ENCODE peak calls at places on chromosome 4, in ten cellular contexts. O, K, D, X, H, N, F, M, C and Z are unnamed samples.

GRCh38 chr4:38290360-38290759 is 330.2 kb downstream of the PTTG2 start:
- DNase-seq in O (no peak), K (no peak), D (no peak), X (no peak), H (no peak), N (no peak), F (no peak), M (no peak), C (no peak), Z (peak; percentile 24)

GRCh38 chr4:108337923-108338322 is 169.2 kb upstream of the LEF1 start:
- DNase-seq in O (no peak), K (no peak), D (no peak), X (no peak), H (no peak), N (no peak), F (no peak), M (no peak), C (no peak), Z (no peak)

GRCh38 chr4:159417006-159417405 is 314.1 kb downstream of the RAPGEF2 start:
- DNase-seq in O (no peak), K (no peak), D (no peak), X (no peak), H (no peak), N (no peak), F (no peak), M (no peak), C (no peak), Z (no peak)

GRCh38 chr4:35963969-35964515 is 280.3 kb downstream of the ARAP2 start:
- DNase-seq in O (no peak), K (no peak), D (no peak), X (no peak), H (no peak), N (no peak), F (no peak), M (no peak), C (no peak), Z (peak; percentile 4)

GRCh38 chr4:33080262-33080661 is 2360.1 kb downstream of the PCDH7 start:
- DNase-seq in O (no peak), K (no peak), D (no peak), X (no peak), H (no peak), N (no peak), F (no peak), M (no peak), C (no peak), Z (no peak)

GRCh38 chr4:176302283-176303275 is 17.2 kb upstream of the SPCS3 start:
- DNase-seq in O (no peak), K (no peak), D (peak; percentile 76), X (no peak), H (no peak), N (no peak), F (no peak), M (no peak), C (no peak), Z (peak; percentile 62)

GRCh38 chr4:77172336-77172735 is 15.3 kb downstream of the CCNG2 start:
- DNase-seq in O (no peak), K (no peak), D (no peak), X (no peak), H (no peak), N (no peak), F (no peak), M (no peak), C (no peak), Z (peak; percentile 67)

GRCh38 chr4:78057600-78058560 is 757 bp downstream of the FRAS1 start:
- DNase-seq in O (no peak), K (no peak), D (peak; percentile 33), X (peak; percentile 75), H (peak; percentile 42), N (peak; percentile 61), F (peak; percentile 23), M (peak; percentile 23), C (peak; percentile 60), Z (peak; percentile 24)

GRCh38 chr4:40848981-40849380 is 99.2 kb downstream of the NSUN7 start:
- DNase-seq in O (no peak), K (no peak), D (no peak), X (no peak), H (no peak), N (no peak), F (no peak), M (no peak), C (no peak), Z (no peak)

GRCh38 chr4:41611881-41612871 is 74.2 kb downstream of the LIMCH1 start:
- DNase-seq in O (no peak), K (no peak), D (peak; percentile 17), X (peak; percentile 79), H (peak; percentile 66), N (peak; percentile 62), F (no peak), M (peak; percentile 64), C (peak; percentile 88), Z (peak; percentile 60)

GRCh38 chr4:7360802-7361201 is 73.9 kb downstream of the PSAPL1 start:
- DNase-seq in O (no peak), K (no peak), D (no peak), X (no peak), H (no peak), N (no peak), F (no peak), M (no peak), C (no peak), Z (no peak)
- H3K27ac ChIP-seq in O (no peak overlapping the region), K (no peak overlapping the region), D (no peak overlapping the region), X (peak overlapping the region; percentile 58), H (no peak overlapping the region), N (no peak overlapping the region), F (no peak overlapping the region), M (peak overlapping the region; percentile 2), C (peak overlapping the region; percentile 60), Z (no peak overlapping the region)

GRCh38 chr4:186943607-186943908 is 219.9 kb upstream of the FAT1 start:
- DNase-seq in O (no peak), K (no peak), D (no peak), X (no peak), H (no peak), N (peak; percentile 48), F (no peak), M (no peak), C (no peak), Z (no peak)
- H3K27ac ChIP-seq in O (no peak overlapping the region), K (no peak overlapping the region), D (no peak overlapping the region), X (no peak overlapping the region), H (no peak overlapping the region), N (peak overlapping the region; percentile 15), F (no peak overlapping the region), M (no peak overlapping the region), C (no peak overlapping the region), Z (no peak overlapping the region)

DNA sequence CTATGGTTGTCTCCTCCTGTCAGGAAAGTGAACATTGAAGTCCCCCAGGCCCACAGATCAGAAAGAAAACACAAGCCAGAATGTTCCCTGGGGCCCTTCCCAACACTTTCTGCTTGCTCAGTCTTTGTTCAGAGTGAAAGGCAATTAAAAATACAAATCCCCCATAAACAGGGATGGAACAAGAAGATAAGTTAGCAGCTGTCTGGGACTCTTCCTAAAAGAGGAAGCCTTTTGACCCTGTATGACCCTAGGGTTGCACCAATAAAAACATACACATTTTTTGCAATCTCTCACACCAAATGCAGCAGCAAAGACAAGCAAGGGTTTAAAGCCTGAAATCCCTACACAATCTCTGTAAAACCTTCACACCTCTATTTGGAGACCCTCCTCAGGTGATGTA is 22.6 kb downstream of the IRF2 start:
- DNase-seq in O (no peak), K (no peak), D (no peak), X (no peak), H (no peak), N (no peak), F (no peak), M (no peak), C (no peak), Z (no peak)
- H3K27ac ChIP-seq in O (no peak overlapping the region), K (no peak overlapping the region), D (no peak overlapping the region), X (no peak overlapping the region), H (no peak overlapping the region), N (no peak overlapping the region), F (no peak overlapping the region), M (no peak overlapping the region), C (no peak overlapping the region), Z (no peak overlapping the region)

DNA sequence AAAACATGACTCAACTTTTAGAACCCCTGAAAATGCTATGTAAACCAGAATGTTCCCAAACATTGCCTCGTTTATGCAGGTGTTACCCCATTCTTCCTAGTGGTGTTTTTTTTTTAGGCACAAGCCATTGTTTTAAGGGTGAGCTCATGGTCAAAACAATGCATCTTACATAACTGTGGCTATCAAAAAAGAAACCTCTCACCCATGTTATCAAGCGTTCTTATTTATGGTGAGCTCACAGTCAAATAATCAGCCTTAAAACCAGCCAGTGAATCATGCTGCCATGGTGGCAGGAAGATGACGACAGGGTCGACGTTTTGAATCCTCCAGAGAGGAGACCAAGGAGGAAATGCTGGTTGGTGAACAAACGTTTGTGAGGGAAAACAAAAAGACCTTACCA is 195.2 kb downstream of the KDR start:
- DNase-seq in O (no peak), K (no peak), D (no peak), X (no peak), H (no peak), N (no peak), F (no peak), M (peak; percentile 52), C (no peak), Z (no peak)
- H3K27ac ChIP-seq in O (no peak overlapping the region), K (no peak overlapping the region), D (no peak overlapping the region), X (peak overlapping the region; percentile 27), H (no peak overlapping the region), N (no peak overlapping the region), F (no peak overlapping the region), M (peak overlapping the region; percentile 50), C (no peak overlapping the region), Z (no peak overlapping the region)

DNA sequence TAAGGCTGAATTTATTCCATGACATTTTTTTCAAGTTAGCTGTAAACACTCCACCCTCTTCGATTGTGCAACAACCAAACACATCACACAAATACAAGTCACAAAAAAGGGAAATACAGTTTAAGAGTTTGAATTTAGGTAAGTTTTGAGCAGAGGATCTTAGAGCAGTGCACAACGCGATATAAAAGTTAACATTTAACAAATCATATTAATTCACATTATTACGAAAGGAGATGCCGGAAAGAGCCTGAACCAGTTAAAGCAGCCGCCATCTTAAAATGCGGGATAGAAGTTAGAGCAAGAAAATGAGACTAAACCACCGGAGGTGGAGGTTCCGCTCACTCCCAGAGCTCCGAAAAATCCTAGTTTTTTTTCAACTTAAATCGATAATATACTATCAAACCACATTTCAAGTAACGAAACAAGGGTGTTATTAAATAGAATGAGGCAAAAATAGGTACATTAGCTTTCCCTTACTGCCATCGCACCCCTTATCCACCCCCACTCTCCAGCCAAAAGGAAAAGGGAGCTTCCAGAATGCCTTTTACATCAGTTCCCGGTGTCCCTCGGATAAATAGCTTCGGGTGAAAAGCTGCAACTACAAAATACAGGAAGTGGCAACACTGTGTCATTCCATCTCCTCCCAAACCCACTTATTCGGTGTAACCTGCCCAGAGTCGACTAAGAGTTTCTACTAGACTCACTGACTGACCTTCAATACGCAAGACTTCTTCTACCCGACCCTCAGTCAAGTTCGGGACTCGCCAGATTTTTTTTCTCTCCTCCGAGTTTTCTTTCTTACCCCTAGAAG is 1.9 kb downstream of the UBE2D3 start:
- DNase-seq in O (no peak), K (peak; percentile 11), D (peak; percentile 63), X (peak; percentile 65), H (peak; percentile 70), N (peak; percentile 54), F (peak; percentile 28), M (peak; percentile 47), C (no peak), Z (peak; percentile 37)
- H3K27ac ChIP-seq in O (peak overlapping the region; percentile 99), K (peak overlapping the region; percentile 100), D (peak overlapping the region; percentile 100), X (peak overlapping the region; percentile 100), H (peak overlapping the region; percentile 100), N (peak overlapping the region; percentile 100), F (peak overlapping the region; percentile 99), M (peak overlapping the region; percentile 100), C (peak overlapping the region; percentile 100), Z (peak overlapping the region; percentile 99)

DNA sequence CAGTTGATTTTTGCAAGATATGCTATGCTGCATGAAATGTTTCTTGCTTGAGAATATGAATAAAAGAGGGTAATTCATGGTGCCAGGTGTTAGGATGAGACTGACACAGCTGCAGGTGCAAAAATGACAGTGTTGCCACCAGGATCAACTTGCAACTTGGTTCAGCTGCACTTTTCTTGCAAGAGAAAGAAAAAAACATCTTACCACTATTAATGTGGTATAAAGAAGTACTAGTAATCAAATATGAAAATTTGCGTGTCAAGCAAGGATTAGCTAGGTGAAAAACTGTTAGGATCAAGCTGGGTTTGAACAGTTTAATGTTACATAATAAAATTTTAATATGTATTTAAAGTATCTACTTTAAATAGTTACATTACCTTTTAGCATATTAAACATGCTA is 49.6 kb downstream of the CHIC2 start:
- DNase-seq in O (no peak), K (no peak), D (no peak), X (no peak), H (no peak), N (no peak), F (no peak), M (no peak), C (no peak), Z (no peak)
- H3K27ac ChIP-seq in O (no peak overlapping the region), K (no peak overlapping the region), D (no peak overlapping the region), X (no peak overlapping the region), H (no peak overlapping the region), N (no peak overlapping the region), F (no peak overlapping the region), M (no peak overlapping the region), C (no peak overlapping the region), Z (no peak overlapping the region)